ENCODE peak calls at places on chromosomes 4 and X, in five cellular contexts. N is left lung; B is CD8-positive, alpha-beta memory T cell; U is OCI-LY7; O is neural progenitor cell. V is an unnamed sample. For H3K36me3 and H3K4me1, the result is how much of the 10 kb centered on the place peaks cover.

GRCh38 chr4:152937535-152938236 is 1.6 kb downstream of the FHDC1 start:
- DNase-seq in N (peak), U (no peak), B (no peak), O (peak), V (peak)

GRCh38 chrX:78513996-78514745 is 145.0 kb downstream of the RTL3 start:
- DNase-seq in O (peak), B (no peak), U (no peak), N (no peak), V (no peak)

GRCh38 chrX:24334473-24334872 is 20.6 kb upstream of the SUPT20HL2 start:
- DNase-seq in U (no peak), N (no peak), B (no peak), O (no peak), V (no peak)

GRCh38 chr4:66691101-66691500 is 854.2 kb downstream of the CENPC start:
- DNase-seq in O (peak), U (no peak), B (no peak), N (no peak), V (no peak)

GRCh38 chr4:42627887-42628646 is 28.8 kb downstream of the ATP8A1 start:
- DNase-seq in O (no peak), B (peak), U (peak), N (peak), V (no peak)

GRCh38 chr4:184253072-184253420 is 35.4 kb upstream of the ENPP6 start:
- DNase-seq in U (no peak), O (no peak), N (peak), B (no peak), V (no peak)

GRCh38 chrX:139187738-139188137 is 342.8 kb upstream of the F9 start:
- DNase-seq in B (no peak), U (no peak), O (no peak), N (no peak), V (no peak)

GRCh38 chrX:140123446-140123845 is 158.1 kb upstream of the CXorf66 start:
- DNase-seq in U (no peak), B (no peak), N (no peak), O (peak), V (no peak)

GRCh38 chr4:21884615-21885014 is 64.0 kb downstream of the KCNIP4 start:
- DNase-seq in O (no peak), N (no peak), U (no peak), B (no peak), V (no peak)

GRCh38 chrX:139211568-139212182 is 318.9 kb upstream of the F9 start:
- DNase-seq in B (no peak), N (no peak), O (peak), U (no peak), V (no peak)

GRCh38 chrX:29090811-29091210 is 503.6 kb downstream of the IL1RAPL1 start:
- DNase-seq in N (no peak), O (peak), U (no peak), B (no peak), V (no peak)

GRCh38 chr4:166174717-166175510 is 301.9 kb downstream of the TLL1 start:
- DNase-seq in U (no peak), O (no peak), N (no peak), B (no peak), V (no peak)

GRCh38 chrX:138411048-138411447 is 300.5 kb downstream of the FGF13 start:
- DNase-seq in U (no peak), N (no peak), O (no peak), B (no peak), V (no peak)

GRCh38 chr4:30718021-30718888 is 1.9 kb upstream of the PCDH7 start:
- DNase-seq in N (peak), O (peak), U (no peak), B (no peak), V (no peak)

GRCh38 chrX:107673933-107674479 is 45.7 kb downstream of the PRPS1 start:
- DNase-seq in B (peak), N (peak), U (peak), O (peak), V (peak)

GRCh38 chrX:104565791-104566687 is at the start of gene IL1RAPL2:
- DNase-seq in U (no peak), B (no peak), O (peak), N (peak), V (peak)

GRCh38 chr4:48780867-48781219 is 764 bp upstream of the FRYL start:
- DNase-seq in N (no peak), B (peak), U (peak), O (no peak), V (no peak)

GRCh38 chr4:21451032-21451431 is 497.5 kb downstream of the KCNIP4 start:
- DNase-seq in O (no peak), U (no peak), B (no peak), N (no peak), V (no peak)

GRCh38 chr4:121154103-121154515 is 10.0 kb downstream of the TNIP3 start:
- DNase-seq in U (no peak), B (no peak), N (no peak), O (no peak), V (no peak)

GRCh38 chr4:74366367-74366891 is 1.5 kb downstream of the EREG start:
- DNase-seq in U (no peak), O (no peak), N (no peak), B (no peak), V (no peak)

GRCh38 chr4:157012781-157013180 is 41.2 kb upstream of the PDGFC start:
- DNase-seq in U (no peak), N (no peak), B (no peak), O (no peak), V (no peak)

GRCh38 chr4:136319789-136320470 is 1212.4 kb downstream of the PCDH18 start:
- DNase-seq in U (no peak), O (no peak), B (no peak), N (no peak), V (no peak)

GRCh38 chrX:68571292-68572256 is 72.7 kb downstream of the YIPF6 start:
- DNase-seq in U (no peak), B (no peak), O (no peak), N (no peak), V (no peak)

GRCh38 chr4:6548201-6548881 is 26.6 kb upstream of the MAN2B2 start:
- DNase-seq in U (peak), O (peak), N (no peak), B (no peak), V (no peak)

GRCh38 chr4:89657931-89658700 is 178.8 kb downstream of the SNCA start:
- DNase-seq in N (no peak), U (peak), O (peak), B (no peak), V (no peak)

GRCh38 chrX:13088155-13088485 is 43.7 kb upstream of the FAM9C start:
- DNase-seq in O (no peak), N (peak), U (peak), B (no peak), V (no peak)

GRCh38 chr4:187840814-187841213 is 154.8 kb upstream of the ZFP42 start:
- DNase-seq in B (no peak), O (no peak), N (no peak), U (no peak), V (no peak)

GRCh38 chr4:62683799-62684566 is 1483.9 kb downstream of the ADGRL3 start:
- DNase-seq in O (no peak), N (no peak), U (no peak), B (no peak), V (peak)

GRCh38 chr4:98068495-98068894 is 74.8 kb downstream of the STPG2 start:
- DNase-seq in U (no peak), O (no peak), N (no peak), B (no peak), V (no peak)

DNA sequence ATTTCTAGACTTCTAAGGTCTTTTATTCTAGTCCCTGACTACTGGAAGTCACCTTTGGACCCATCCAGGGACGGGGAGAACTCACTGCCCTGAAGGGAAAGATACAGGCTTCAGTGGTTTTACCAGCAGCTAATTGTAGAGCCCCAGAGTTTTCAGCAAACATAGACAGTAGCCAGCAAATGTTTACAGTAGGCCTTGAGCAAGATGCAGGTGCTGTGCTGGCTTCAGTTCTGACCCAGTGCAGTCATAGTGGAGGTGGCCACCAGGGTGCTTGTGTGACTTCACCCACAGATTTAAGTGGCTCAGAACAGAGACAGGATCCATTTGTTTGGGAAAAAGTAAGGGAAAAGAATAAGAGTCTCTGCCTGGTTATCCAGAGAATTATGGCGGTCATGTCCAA is 384.4 kb upstream of the AR start:
- DNase-seq in U (no peak), O (no peak), B (no peak), N (no peak), V (no peak)
- H3K36me3 ChIP-seq in U (under half), O (under half), B (under half), N (under half), V (under half)

DNA sequence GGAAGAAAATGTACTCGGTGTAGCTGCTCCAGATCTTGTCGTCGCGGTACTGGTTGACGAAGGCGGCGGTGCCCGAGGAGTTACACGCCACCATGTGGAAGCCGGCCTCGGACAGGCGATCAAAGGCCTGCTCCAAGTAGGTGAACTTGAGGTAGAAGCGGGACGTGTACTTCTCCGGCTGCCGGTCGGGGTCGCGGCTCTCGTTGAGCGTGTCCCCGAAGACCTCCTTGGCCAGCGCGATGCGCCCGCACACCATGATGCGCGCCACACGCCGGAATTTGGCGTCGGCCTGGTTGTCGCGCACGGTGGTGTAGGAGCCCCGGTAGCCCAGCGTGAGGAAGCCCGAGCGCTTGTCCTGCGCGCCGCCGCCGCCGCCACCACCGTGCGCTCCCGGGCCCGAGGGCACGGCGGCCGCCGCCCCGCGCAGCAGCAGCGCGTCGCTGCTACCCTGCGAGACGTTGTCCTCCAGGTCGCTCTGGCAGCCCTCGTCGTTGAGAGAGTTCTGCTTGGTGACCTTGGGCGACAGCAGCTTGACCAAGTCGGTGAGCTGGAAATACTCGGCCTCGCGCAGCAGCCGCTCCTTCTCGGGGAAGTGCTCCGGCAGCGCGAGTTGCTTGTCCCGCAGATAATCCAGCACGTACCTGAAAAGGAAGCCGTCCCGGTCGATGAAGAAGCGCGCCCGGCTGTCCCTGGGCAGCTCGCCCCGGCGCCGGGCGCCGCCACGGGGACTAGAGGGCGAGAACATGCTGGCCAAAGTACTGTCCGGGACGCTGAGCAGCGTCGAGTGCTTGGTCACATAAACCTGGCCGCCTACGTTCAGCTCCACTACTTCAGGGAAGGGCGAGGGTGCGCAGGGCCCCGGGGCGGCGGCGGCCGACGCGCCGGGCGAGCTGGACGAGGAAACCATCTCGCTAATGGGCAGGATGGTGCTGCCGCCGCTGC is 775 bp downstream of the KCTD8 start:
- DNase-seq in N (peak), O (peak), U (no peak), B (no peak), V (peak)
- H3K4me3 ChIP-seq in N (peak), O (peak), U (no peak), B (no peak), V (peak)

GRCh38 chr4:122899682-122900081 is 22.7 kb downstream of the NUDT6 start:
- DNase-seq in O (no peak), N (no peak), U (no peak), B (no peak), V (no peak)
- H3K4me1 ChIP-seq in O (under half), N (under half), U (under half), B (under half), V (under half)

GRCh38 chr4:139042981-139043460 is 27.4 kb downstream of the NOCT start:
- DNase-seq in O (peak), U (no peak), B (no peak), N (no peak), V (no peak)

GRCh38 chr4:139035650-139036049 is 20.1 kb downstream of the NOCT start:
- DNase-seq in U (no peak), O (no peak), N (no peak), B (no peak), V (no peak)

GRCh38 chr4:139036885-139037284 is 21.3 kb downstream of the NOCT start:
- DNase-seq in O (no peak), N (no peak), U (no peak), B (no peak), V (no peak)

GRCh38 chr4:139039044-139039443 is 23.5 kb downstream of the NOCT start:
- DNase-seq in B (no peak), O (no peak), U (no peak), N (no peak), V (no peak)
- H3K36me3 ChIP-seq in B (under half), O (under half), U (half or more), N (under half), V (under half)

DNA sequence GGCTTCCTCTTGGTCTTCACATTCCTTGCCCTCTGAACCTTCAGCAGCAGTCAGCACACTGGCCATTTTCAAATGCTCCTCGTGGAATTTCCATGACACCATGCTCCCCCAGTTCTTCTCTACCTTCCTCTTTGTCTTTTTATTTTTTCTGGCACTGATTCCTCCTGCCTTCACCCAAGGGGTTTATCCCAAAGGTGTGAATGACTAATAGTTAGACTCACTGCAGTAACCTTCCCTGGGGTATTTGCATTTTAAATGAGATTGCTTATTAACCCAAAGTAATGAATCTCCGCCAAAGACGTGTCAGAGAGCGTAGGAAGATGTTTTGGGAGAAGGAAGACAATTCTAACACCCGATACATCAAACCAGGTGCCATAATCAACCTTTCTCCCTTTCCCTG is 36.2 kb downstream of the CD40LG start:
- DNase-seq in U (no peak), O (no peak), B (no peak), N (no peak), V (no peak)
- H3K4me3 ChIP-seq in U (no peak), O (no peak), B (no peak), N (no peak), V (no peak)

DNA sequence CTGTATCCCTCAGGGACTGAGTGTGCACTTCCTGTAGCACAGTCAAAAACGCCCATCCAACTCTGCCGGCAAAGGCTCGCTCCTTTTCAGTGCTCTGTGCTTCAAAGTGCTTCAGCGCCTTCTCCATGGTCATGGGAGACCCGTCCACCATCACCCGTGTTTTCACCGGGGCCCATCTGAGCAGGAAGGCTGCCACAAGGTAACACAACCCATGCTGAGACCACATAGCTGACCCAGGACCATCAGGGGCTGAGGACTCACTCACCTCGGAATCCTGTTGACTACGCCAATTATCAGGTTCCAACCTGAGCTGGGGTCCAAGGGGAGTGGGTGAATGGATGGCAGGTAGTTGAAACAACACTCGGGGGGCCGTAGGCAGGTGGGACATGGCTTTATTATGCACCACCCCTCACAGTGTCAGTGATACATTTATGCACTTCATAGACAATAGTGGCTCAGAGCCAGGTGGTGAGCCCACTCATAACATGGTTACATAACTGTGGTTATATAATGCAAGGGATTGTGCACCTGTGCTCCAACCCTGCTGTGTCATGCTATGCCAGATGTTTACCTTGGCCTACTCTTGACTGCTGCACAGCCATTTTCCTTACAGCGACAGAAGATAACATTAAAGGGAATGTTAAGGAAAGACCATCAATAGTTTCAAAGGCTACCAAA is 227.8 kb downstream of the ADGRL3 start:
- DNase-seq in B (no peak), U (no peak), N (no peak), O (no peak), V (no peak)
- H3K4me1 ChIP-seq in B (under half), U (under half), N (under half), O (under half), V (under half)

GRCh38 chr4:90845777-90846176 is 718.6 kb downstream of the CCSER1 start:
- DNase-seq in U (no peak), B (no peak), N (no peak), O (no peak), V (no peak)

GRCh38 chr4:90842960-90843359 is 715.8 kb downstream of the CCSER1 start:
- DNase-seq in O (no peak), N (no peak), B (no peak), U (no peak), V (no peak)

GRCh38 chr4:90841676-90842075 is 714.5 kb downstream of the CCSER1 start:
- DNase-seq in O (no peak), U (no peak), B (no peak), N (no peak), V (no peak)

GRCh38 chr4:90837241-90837640 is 710.0 kb downstream of the CCSER1 start:
- DNase-seq in N (no peak), B (no peak), U (no peak), O (no peak), V (no peak)

DNA sequence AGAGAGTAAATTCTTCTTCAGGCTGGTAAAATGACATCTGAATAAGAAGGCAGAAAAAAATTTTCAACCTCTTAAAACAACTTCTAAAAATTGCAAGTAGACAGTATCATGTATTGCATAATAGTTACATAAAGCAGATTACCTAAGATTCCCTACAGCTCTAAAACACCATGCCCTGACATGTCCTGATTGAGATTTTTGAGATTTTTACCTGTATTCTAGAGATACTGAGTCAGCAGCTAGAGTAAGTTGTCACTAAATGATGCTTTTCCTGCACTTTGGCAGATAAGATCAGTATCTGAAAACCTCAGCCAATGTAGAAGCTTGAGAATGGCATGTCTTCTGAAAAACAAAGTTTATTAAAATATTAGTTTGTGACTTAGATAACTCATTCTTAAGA is 713.6 kb downstream of the CCSER1 start:
- DNase-seq in O (no peak), U (no peak), N (no peak), B (no peak), V (no peak)
- H3K36me3 ChIP-seq in O (under half), U (under half), N (under half), B (under half), V (under half)

GRCh38 chr4:81031389-81032173 is 1.1 kb downstream of the BMP3 start:
- DNase-seq in N (peak), B (no peak), O (peak), U (peak), V (peak)
- H3K4me3 ChIP-seq in N (peak), B (no peak), O (peak), U (peak), V (peak)